ENCODE peak calls at places on chromosome 2, in seven cellular contexts. Y, B, S, M, L, U and X are unnamed samples.

GRCh38 chr2:150619607-150620330 is 132.3 kb upstream of the RND3 start:
- DNase-seq in U (no peak), Y (no peak), B (peak), L (no peak), M (peak), S (peak), X (peak)

GRCh38 chr2:109438773-109439191 is 175.0 kb downstream of the SEPTIN10 start:
- DNase-seq in U (no peak), S (peak), B (peak), L (no peak), Y (no peak), M (no peak), X (peak)

GRCh38 chr2:85621338-85621737 is 5.4 kb downstream of the USP39 start:
- DNase-seq in S (no peak), M (no peak), U (no peak), B (no peak), Y (no peak), L (no peak), X (no peak)

GRCh38 chr2:235724964-235725603 is 231.2 kb downstream of the AGAP1 start:
- DNase-seq in U (no peak), M (no peak), L (no peak), S (peak), B (no peak), Y (no peak), X (no peak)

GRCh38 chr2:141557329-141558098 is 573.3 kb downstream of the LRP1B start:
- DNase-seq in U (no peak), M (no peak), L (no peak), Y (no peak), B (peak), S (peak), X (peak)

GRCh38 chr2:44120428-44120827 is 48.2 kb upstream of the PPM1B start:
- DNase-seq in B (peak), L (no peak), U (no peak), M (no peak), Y (no peak), S (peak), X (no peak)

GRCh38 chr2:57616157-57616556 is 430.4 kb upstream of the VRK2 start:
- DNase-seq in M (no peak), U (no peak), S (no peak), B (no peak), Y (no peak), L (no peak), X (no peak)

GRCh38 chr2:23209059-23209458 is 175.9 kb upstream of the KLHL29 start:
- DNase-seq in B (no peak), S (no peak), M (no peak), L (no peak), Y (no peak), U (no peak), X (no peak)

GRCh38 chr2:192011196-192011595 is 164.3 kb upstream of the CAVIN2 start:
- DNase-seq in Y (no peak), M (no peak), L (no peak), B (peak), U (no peak), S (peak), X (no peak)

GRCh38 chr2:72028996-72029395 is 118.7 kb downstream of the CYP26B1 start:
- DNase-seq in S (no peak), L (no peak), M (no peak), U (peak), B (no peak), Y (no peak), X (no peak)

GRCh38 chr2:161223139-161223732 is 63.0 kb downstream of the TANK start:
- DNase-seq in S (peak), L (no peak), M (peak), U (no peak), Y (no peak), B (peak), X (peak)

DNA sequence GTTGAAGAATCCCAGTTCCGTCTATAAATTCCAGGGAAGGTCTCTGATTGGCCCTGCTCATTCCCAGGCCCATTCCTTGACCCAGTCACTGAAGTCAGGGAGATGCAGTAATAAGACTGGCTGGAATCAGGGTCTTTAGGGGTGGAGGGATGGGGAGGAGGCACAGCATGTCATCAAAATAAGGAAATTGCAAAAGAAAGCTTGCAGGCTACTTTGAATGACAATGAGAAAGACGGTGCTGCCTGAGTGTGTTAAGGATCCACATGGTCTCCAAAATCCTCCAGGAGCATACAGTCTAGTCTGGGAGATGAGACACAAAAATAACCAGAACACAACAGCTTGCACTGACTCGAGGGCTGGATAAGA is 2.0 kb upstream of the DES start:
- DNase-seq in U (peak), L (no peak), Y (no peak), B (no peak), M (no peak), S (no peak), X (no peak)
- H3K4ac ChIP-seq in U (no peak), L (no peak), Y (no peak), B (no peak), M (no peak), S (no peak), X (no peak)

GRCh38 chr2:189821953-189822748 is 37.9 kb downstream of the PMS1 start:
- DNase-seq in L (no peak), B (peak), U (no peak), S (peak), Y (no peak), M (peak), X (no peak)

GRCh38 chr2:189819297-189819704 is 35.1 kb downstream of the PMS1 start:
- DNase-seq in Y (no peak), U (no peak), B (peak), M (no peak), L (no peak), S (peak), X (no peak)

DNA sequence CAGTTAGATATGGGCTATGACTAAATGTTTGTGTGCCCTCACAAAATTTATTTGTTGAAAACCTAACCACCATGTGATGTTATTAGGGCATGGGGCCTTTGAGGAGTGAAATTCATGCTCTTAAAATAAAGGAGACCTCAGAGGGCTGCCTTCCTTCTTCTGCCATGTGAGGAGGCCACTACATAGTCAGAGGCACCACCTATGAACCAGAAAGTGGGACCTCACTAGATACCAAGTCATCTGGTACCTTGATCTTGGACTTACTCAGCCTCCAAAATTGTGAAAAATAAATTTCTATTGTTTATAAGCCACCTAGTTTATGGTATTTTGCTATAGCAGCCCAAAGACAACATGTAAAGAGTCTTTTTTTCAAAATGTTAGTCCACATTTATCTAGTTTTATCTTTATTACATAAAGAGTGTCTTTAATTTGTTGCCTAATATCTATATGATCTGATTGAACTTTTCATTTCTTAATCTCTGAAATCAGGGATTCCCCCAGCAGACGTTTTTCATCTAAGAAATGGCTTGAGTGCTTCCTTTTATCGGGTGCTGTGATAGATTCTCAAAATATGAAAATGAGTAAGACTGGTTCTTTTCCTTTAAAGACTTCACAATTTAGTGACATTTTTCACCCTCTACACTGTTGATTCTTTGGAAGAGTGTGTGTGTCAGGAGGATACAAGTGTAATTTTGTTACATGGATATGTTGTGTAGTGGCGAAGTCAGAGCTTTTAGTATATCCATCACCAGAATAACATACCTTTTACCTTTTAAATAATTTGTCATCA is 34.2 kb downstream of the PMS1 start:
- DNase-seq in Y (no peak), M (no peak), L (no peak), S (no peak), U (no peak), B (no peak), X (no peak)
- H4K8ac ChIP-seq in Y (no peak), M (no peak), L (no peak), S (no peak), U (no peak), B (no peak), X (no peak)

DNA sequence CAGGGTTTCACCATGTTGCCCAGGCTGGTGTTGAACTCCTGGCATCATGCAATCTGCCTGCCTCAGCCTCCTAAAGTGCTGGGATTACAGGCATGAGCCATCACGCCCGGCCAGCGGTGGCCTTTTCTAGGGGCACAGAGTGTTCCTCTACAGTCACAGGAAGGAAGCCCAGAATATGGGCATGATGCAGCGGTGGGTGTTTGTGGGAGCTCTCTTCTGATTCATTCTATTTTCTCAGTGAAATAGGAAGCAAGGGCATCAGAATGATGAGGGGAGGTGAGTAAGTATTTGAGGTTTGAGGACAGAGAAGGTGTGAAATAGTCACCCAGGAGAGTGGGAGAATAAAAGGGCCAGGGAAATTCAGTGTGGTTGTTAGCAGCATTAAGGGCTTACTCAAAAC is 70.3 kb upstream of the PSME4 start:
- DNase-seq in Y (no peak), B (no peak), M (no peak), U (no peak), L (no peak), S (no peak), X (no peak)
- H3K4ac ChIP-seq in Y (no peak), B (no peak), M (no peak), U (no peak), L (no peak), S (no peak), X (no peak)

DNA sequence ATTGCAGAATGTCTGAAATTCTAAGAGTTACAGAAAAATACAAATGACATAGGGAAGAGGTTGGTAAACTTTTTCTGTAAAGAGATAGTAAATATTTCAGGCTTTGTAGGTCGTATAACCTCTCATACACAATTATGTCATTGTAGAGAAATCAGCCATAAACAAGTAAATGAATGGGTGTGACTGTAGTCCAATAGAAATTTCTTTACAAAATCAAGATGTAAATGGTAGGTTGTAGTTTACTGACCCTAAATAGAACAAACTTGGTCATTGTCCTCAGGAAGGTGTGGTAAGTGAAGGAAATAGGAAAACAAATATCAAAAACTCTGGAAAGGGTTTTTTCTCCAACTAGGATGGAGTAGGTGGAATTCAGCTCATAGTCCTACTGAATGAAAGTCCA is 415.5 kb upstream of the SPHKAP start:
- DNase-seq in U (no peak), L (no peak), B (no peak), S (no peak), Y (no peak), M (no peak), X (no peak)
- H4K8ac ChIP-seq in U (no peak), L (no peak), B (no peak), S (no peak), Y (no peak), M (no peak), X (no peak)

GRCh38 chr2:204004912-204005311 is 68.3 kb downstream of the ICOS start:
- DNase-seq in M (no peak), S (no peak), L (no peak), U (no peak), Y (no peak), B (no peak), X (no peak)

GRCh38 chr2:204010611-204011560 is 74.3 kb downstream of the ICOS start:
- DNase-seq in Y (no peak), S (no peak), M (no peak), U (no peak), L (no peak), B (no peak), X (no peak)

GRCh38 chr2:204008352-204008751 is 71.8 kb downstream of the ICOS start:
- DNase-seq in U (no peak), B (no peak), S (no peak), Y (no peak), L (no peak), M (no peak), X (no peak)

GRCh38 chr2:204003276-204003985 is 66.9 kb downstream of the ICOS start:
- DNase-seq in U (no peak), L (no peak), M (no peak), B (no peak), Y (no peak), S (no peak), X (no peak)

GRCh38 chr2:204005940-204006721 is 69.6 kb downstream of the ICOS start:
- DNase-seq in M (no peak), Y (no peak), L (no peak), U (no peak), S (no peak), B (no peak), X (no peak)
- H3K4ac ChIP-seq in M (no peak), Y (no peak), L (no peak), U (no peak), S (no peak), B (no peak), X (no peak)

GRCh38 chr2:234072454-234072853 is 22.0 kb downstream of the SPP2 start:
- DNase-seq in Y (no peak), S (no peak), U (no peak), L (no peak), M (no peak), B (no peak), X (no peak)

GRCh38 chr2:234075521-234075915 is 25.0 kb downstream of the SPP2 start:
- DNase-seq in U (no peak), B (no peak), S (no peak), L (no peak), M (no peak), Y (no peak), X (no peak)

GRCh38 chr2:234075947-234076346 is 25.4 kb downstream of the SPP2 start:
- DNase-seq in M (no peak), Y (no peak), S (no peak), U (no peak), B (no peak), L (no peak), X (no peak)

GRCh38 chr2:234074751-234075520 is 24.4 kb downstream of the SPP2 start:
- DNase-seq in B (no peak), S (no peak), Y (no peak), L (no peak), U (no peak), M (no peak), X (peak)

GRCh38 chr2:234076451-234076850 is 25.9 kb downstream of the SPP2 start:
- DNase-seq in S (no peak), B (no peak), Y (no peak), L (no peak), U (no peak), M (no peak), X (no peak)
- H4K8ac ChIP-seq in S (no peak), B (no peak), Y (no peak), L (no peak), U (no peak), M (no peak), X (no peak)

GRCh38 chr2:125125902-125126301 is 1100.8 kb downstream of the CNTNAP5 start:
- DNase-seq in S (no peak), Y (no peak), B (no peak), U (no peak), M (no peak), L (no peak), X (no peak)
- H3K4ac ChIP-seq in S (no peak), Y (no peak), B (no peak), U (no peak), M (no peak), L (no peak), X (no peak)